ENCODE peak calls at places on chromosomes 12 and 14, in nine cellular contexts. L is hepatocyte; N is CD8-positive, alpha-beta T cell; V is uterus; R is gastrocnemius medialis; K is right lobe of liver; W is cardiac muscle cell; H is aorta; C is ovary. G is an unnamed sample.

GRCh38 chr14:76876076-76876475 is 49.9 kb downstream of the LRRC74A start:
- DNase-seq in L (peak), N (peak), V (peak), R (peak), K (no peak), W (peak), H (peak), C (peak), G (no peak)

GRCh38 chr12:104886418-104887401 is 71.4 kb downstream of the SLC41A2 start:
- DNase-seq in L (peak), N (no peak), V (no peak), R (no peak), K (no peak), W (peak), H (no peak), C (no peak), G (no peak)

GRCh38 chr12:62214847-62215246 is 45.4 kb upstream of the USP15 start:
- DNase-seq in L (no peak), N (no peak), V (no peak), R (no peak), K (no peak), W (peak), H (no peak), C (no peak), G (no peak)

GRCh38 chr12:122834229-122834920 is 882 bp upstream of the HIP1R start:
- DNase-seq in L (peak), N (no peak), V (no peak), R (no peak), K (no peak), W (peak), H (peak), C (no peak), G (peak)

GRCh38 chr14:81565441-81566290 is 32.0 kb upstream of the SEL1L start:
- DNase-seq in L (peak), N (no peak), V (no peak), R (no peak), K (no peak), W (peak), H (no peak), C (no peak), G (no peak)

GRCh38 chr12:100741084-100741711 is 53.4 kb upstream of the ANO4 start:
- DNase-seq in L (peak), N (no peak), V (no peak), R (no peak), K (no peak), W (peak), H (no peak), C (no peak), G (no peak)

GRCh38 chr14:54622189-54622958 is 55.4 kb downstream of the SAMD4A start:
- DNase-seq in L (no peak), N (no peak), V (no peak), R (no peak), K (no peak), W (peak), H (no peak), C (no peak), G (no peak)

GRCh38 chr14:65239143-65239672 is 136.9 kb upstream of the MAX start:
- DNase-seq in L (peak), N (no peak), V (no peak), R (no peak), K (no peak), W (peak), H (no peak), C (no peak), G (no peak)

GRCh38 chr14:104368751-104369100 is 210.8 kb upstream of the C14orf180 start:
- DNase-seq in L (no peak), N (no peak), V (no peak), R (no peak), K (no peak), W (no peak), H (peak), C (no peak), G (peak)

GRCh38 chr14:24110060-24110459 is 4.5 kb upstream of the DCAF11 start:
- DNase-seq in L (no peak), N (no peak), V (no peak), R (no peak), K (no peak), W (no peak), H (no peak), C (no peak), G (peak)

GRCh38 chr12:85603556-85603955 is 232.7 kb downstream of the RASSF9 start:
- DNase-seq in L (no peak), N (no peak), V (no peak), R (no peak), K (no peak), W (no peak), H (no peak), C (no peak), G (no peak)

GRCh38 chr12:97575792-97576191 is 113.2 kb downstream of the RMST start:
- DNase-seq in L (peak), N (no peak), V (no peak), R (no peak), K (no peak), W (no peak), H (no peak), C (no peak), G (no peak)

GRCh38 chr14:99780690-99781089 is 12.5 kb upstream of the EML1 start:
- DNase-seq in L (no peak), N (no peak), V (no peak), R (no peak), K (no peak), W (no peak), H (no peak), C (no peak), G (no peak)

GRCh38 chr12:47991592-47991991 is 12.7 kb downstream of the COL2A1 start:
- DNase-seq in L (no peak), N (no peak), V (no peak), R (no peak), K (no peak), W (no peak), H (peak), C (no peak), G (no peak)

GRCh38 chr12:76247026-76247688 is 101.1 kb downstream of the BBS10 start:
- DNase-seq in L (no peak), N (no peak), V (no peak), R (peak), K (no peak), W (peak), H (no peak), C (no peak), G (no peak)

GRCh38 chr14:28756896-28757570 is 9.6 kb upstream of the FOXG1 start:
- DNase-seq in L (peak), N (no peak), V (no peak), R (no peak), K (no peak), W (peak), H (no peak), C (no peak), G (no peak)

GRCh38 chr14:28303248-28303647 is 463.3 kb upstream of the FOXG1 start:
- DNase-seq in L (no peak), N (no peak), V (no peak), R (no peak), K (no peak), W (no peak), H (no peak), C (no peak), G (no peak)

GRCh38 chr12:121279507-121279915 is 17.0 kb downstream of the CAMKK2 start:
- DNase-seq in L (no peak), N (no peak), V (peak), R (no peak), K (no peak), W (peak), H (no peak), C (peak), G (no peak)

GRCh38 chr14:69953266-69953905 is 74.2 kb downstream of the SMOC1 start:
- DNase-seq in L (no peak), N (no peak), V (no peak), R (peak), K (no peak), W (no peak), H (no peak), C (no peak), G (no peak)

GRCh38 chr12:125187148-125187733 is 122.0 kb downstream of the AACS start:
- DNase-seq in L (no peak), N (no peak), V (no peak), R (no peak), K (no peak), W (no peak), H (no peak), C (no peak), G (no peak)

GRCh38 chr12:67382206-67382871 is 113.2 kb downstream of the CAND1 start:
- DNase-seq in L (no peak), N (no peak), V (no peak), R (no peak), K (no peak), W (peak), H (no peak), C (no peak), G (no peak)

GRCh38 chr12:75767957-75768356 is 256.5 kb upstream of the KRR1 start:
- DNase-seq in L (no peak), N (no peak), V (no peak), R (no peak), K (no peak), W (no peak), H (no peak), C (no peak), G (no peak)

GRCh38 chr12:85005615-85006014 is 30.5 kb downstream of the TSPAN19 start:
- DNase-seq in L (no peak), N (no peak), V (no peak), R (no peak), K (no peak), W (no peak), H (no peak), C (no peak), G (no peak)

GRCh38 chr14:104361921-104362681 is 217.5 kb upstream of the C14orf180 start:
- DNase-seq in L (no peak), N (no peak), V (no peak), R (no peak), K (no peak), W (no peak), H (peak), C (peak), G (peak)

GRCh38 chr14:91573894-91574837 is 64.1 kb upstream of the PPP4R3A start:
- DNase-seq in L (peak), N (peak), V (peak), R (no peak), K (peak), W (peak), H (peak), C (no peak), G (peak)

GRCh38 chr12:120119395-120119973 is 2.9 kb upstream of the RAB35 start:
- DNase-seq in L (no peak), N (no peak), V (no peak), R (no peak), K (no peak), W (no peak), H (no peak), C (no peak), G (no peak)

GRCh38 chr12:122880668-122881067 is 15.3 kb downstream of the VPS37B start:
- DNase-seq in L (no peak), N (no peak), V (no peak), R (no peak), K (no peak), W (peak), H (peak), C (no peak), G (no peak)

GRCh38 chr14:101719708-101720107 is 41.8 kb upstream of the PPP2R5C start:
- DNase-seq in L (no peak), N (no peak), V (no peak), R (no peak), K (no peak), W (no peak), H (no peak), C (no peak), G (no peak)

GRCh38 chr12:119153477-119154434 is 25.0 kb upstream of the HSPB8 start:
- DNase-seq in L (peak), N (no peak), V (peak), R (peak), K (no peak), W (peak), H (peak), C (peak), G (peak)

GRCh38 chr14:97539389-97539786 is 742.2 kb downstream of the VRK1 start:
- DNase-seq in L (peak), N (no peak), V (no peak), R (no peak), K (no peak), W (no peak), H (no peak), C (no peak), G (no peak)

GRCh38 chr14:101071493-101071891 is 168.0 kb upstream of the RTL1 start:
- DNase-seq in L (peak), N (no peak), V (peak), R (no peak), K (no peak), W (no peak), H (peak), C (no peak), G (no peak)

GRCh38 chr14:100688598-100689499 is 37.8 kb upstream of the DLK1 start:
- DNase-seq in L (no peak), N (no peak), V (no peak), R (no peak), K (no peak), W (peak), H (no peak), C (no peak), G (no peak)

GRCh38 chr12:67650528-67651379 is 2.2 kb downstream of the DYRK2 start:
- DNase-seq in L (no peak), N (no peak), V (no peak), R (no peak), K (no peak), W (no peak), H (no peak), C (peak), G (no peak)

GRCh38 chr14:104975481-104976197 is 2.5 kb downstream of the AHNAK2 start:
- DNase-seq in L (peak), N (no peak), V (no peak), R (no peak), K (no peak), W (no peak), H (peak), C (no peak), G (peak)

GRCh38 chr12:127928615-127929014 is 338.4 kb upstream of the TMEM132C start:
- DNase-seq in L (no peak), N (no peak), V (no peak), R (no peak), K (no peak), W (no peak), H (no peak), C (no peak), G (no peak)

GRCh38 chr14:59407246-59407615 is 57.9 kb downstream of the GPR135 start:
- DNase-seq in L (peak), N (no peak), V (peak), R (no peak), K (no peak), W (peak), H (no peak), C (no peak), G (no peak)

GRCh38 chr12:100576311-100577036 is 3.0 kb downstream of the GAS2L3 start:
- DNase-seq in L (peak), N (no peak), V (no peak), R (no peak), K (no peak), W (peak), H (no peak), C (no peak), G (no peak)

GRCh38 chr14:105581551-105582341 is 55.4 kb downstream of the TMEM121 start:
- DNase-seq in L (no peak), N (no peak), V (no peak), R (no peak), K (peak), W (no peak), H (peak), C (peak), G (no peak)

GRCh38 chr12:94059394-94060368 is 88.7 kb upstream of the PLXNC1 start:
- DNase-seq in L (no peak), N (no peak), V (no peak), R (no peak), K (no peak), W (no peak), H (no peak), C (no peak), G (no peak)

GRCh38 chr12:661720-662486 is 1.3 kb downstream of the NINJ2 start:
- DNase-seq in L (no peak), N (no peak), V (peak), R (no peak), K (no peak), W (no peak), H (no peak), C (no peak), G (no peak)

GRCh38 chr12:662541-663292 is 528 bp downstream of the NINJ2 start:
- DNase-seq in L (no peak), N (no peak), V (no peak), R (no peak), K (no peak), W (peak), H (no peak), C (no peak), G (no peak)

GRCh38 chr12:664075-664778 is 982 bp upstream of the NINJ2 start:
- DNase-seq in L (no peak), N (no peak), V (no peak), R (no peak), K (no peak), W (no peak), H (no peak), C (no peak), G (no peak)

GRCh38 chr12:664779-665092 is 1.5 kb upstream of the NINJ2 start:
- DNase-seq in L (no peak), N (no peak), V (no peak), R (no peak), K (no peak), W (no peak), H (no peak), C (no peak), G (no peak)

GRCh38 chr12:663293-663871 is at the start of gene NINJ2:
- DNase-seq in L (no peak), N (no peak), V (no peak), R (no peak), K (no peak), W (peak), H (no peak), C (no peak), G (no peak)
- H3K4me3 ChIP-seq in L (no peak), N (no peak), V (peak), R (peak), K (no peak), W (no peak), H (peak), C (peak), G (peak)

GRCh38 chr12:12616512-12617275 is 5.0 kb downstream of the CREBL2 start:
- DNase-seq in L (no peak), N (no peak), V (no peak), R (no peak), K (no peak), W (no peak), H (no peak), C (no peak), G (no peak)
- H3K27ac ChIP-seq in L (no peak), N (no peak), V (no peak), R (no peak), K (no peak), W (peak), H (no peak), C (no peak), G (no peak)

DNA sequence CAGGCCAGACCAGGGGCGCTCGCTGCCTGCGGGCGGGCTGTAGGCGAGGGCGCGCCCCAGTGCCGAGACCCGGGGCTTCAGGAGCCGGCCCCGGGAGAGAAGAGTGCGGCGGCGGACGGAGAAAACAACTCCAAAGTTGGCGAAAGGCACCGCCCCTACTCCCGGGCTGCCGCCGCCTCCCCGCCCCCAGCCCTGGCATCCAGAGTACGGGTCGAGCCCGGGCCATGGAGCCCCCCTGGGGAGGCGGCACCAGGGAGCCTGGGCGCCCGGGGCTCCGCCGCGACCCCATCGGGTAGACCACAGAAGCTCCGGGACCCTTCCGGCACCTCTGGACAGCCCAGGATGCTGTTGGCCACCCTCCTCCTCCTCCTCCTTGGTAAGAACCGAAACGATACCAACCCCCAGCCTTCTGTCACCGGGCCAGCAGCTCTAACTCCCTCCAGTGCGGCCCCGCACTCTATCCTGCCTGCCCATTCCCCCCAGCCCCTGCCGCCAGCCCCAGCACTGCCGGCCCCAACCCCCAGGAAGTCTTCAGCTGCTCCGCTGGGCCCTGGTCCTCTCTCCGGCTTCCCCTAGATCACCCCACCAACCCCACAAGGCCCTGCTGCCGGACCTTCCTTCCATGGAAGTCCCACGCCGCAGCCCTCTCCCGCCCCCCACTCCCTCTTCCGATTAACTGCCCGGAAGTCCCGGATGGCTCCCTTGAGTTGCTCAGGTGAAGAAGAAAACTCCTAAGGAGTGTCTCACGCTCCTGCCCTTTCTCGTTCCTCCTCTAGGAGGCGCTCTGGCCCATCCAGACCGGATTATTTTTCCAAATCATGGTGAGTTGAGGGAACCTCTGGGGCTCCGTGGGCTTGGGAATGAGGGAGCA is 657 bp downstream of the LRP10 start:
- DNase-seq in L (peak), N (peak), V (peak), R (peak), K (peak), W (peak), H (peak), C (peak), G (peak)
- H3K4me3 ChIP-seq in L (peak), N (peak), V (peak), R (peak), K (peak), W (peak), H (peak), C (peak), G (peak)

DNA sequence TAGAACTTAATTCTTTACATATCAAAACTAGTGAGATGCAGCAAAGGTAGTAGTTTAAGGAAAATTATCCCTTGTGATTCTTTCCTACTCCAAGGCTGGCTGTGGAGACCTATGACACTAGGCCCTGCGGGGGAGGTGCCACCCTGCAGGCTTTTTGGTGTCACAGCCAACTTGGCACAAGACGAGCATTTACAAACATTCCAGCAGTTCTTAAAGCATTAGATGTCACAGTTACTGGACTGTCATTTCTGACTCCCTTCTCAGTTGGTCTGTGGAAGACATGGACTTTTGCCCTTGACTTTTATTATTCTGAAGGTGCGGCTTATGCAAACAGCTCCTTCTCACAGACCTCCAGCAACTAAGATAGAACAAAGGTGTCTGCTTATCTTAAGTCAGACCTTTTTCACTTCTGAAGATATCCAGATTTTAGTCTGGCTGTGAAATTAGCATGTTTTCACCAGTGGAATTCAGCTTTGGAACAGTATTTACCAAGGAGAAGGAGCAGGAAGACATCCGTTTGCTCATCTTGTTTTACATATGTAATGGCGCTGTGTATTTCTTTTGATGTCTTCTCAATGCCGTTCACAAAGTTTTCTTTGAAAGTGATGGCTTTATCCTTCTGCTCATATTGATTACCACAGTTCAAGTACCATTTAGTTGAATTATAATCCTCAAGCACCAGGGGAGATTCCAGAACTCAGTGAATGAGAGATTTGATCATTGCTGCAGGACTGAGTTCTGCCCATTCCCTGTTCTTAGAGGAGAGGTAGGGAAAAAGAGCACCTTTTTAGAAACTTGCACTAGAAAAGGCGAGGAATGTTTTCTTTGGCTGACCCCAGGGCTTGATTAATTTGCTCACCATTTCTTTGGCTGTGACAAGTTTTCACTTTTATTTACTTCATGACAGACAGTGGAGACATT is 17.9 kb downstream of the SRGAP1 start:
- DNase-seq in L (peak), N (no peak), V (no peak), R (no peak), K (peak), W (no peak), H (no peak), C (no peak), G (no peak)
- H3K27ac ChIP-seq in L (peak), N (no peak), V (no peak), R (no peak), K (peak), W (no peak), H (no peak), C (no peak), G (no peak)

GRCh38 chr14:73717998-73718741 is 4.0 kb upstream of the PNMA1 start:
- DNase-seq in L (no peak), N (no peak), V (peak), R (no peak), K (no peak), W (no peak), H (peak), C (peak), G (no peak)

GRCh38 chr14:73717247-73717646 is 3.1 kb upstream of the PNMA1 start:
- DNase-seq in L (peak), N (no peak), V (peak), R (no peak), K (no peak), W (no peak), H (no peak), C (peak), G (no peak)

GRCh38 chr14:73719361-73719760 is 5.2 kb upstream of the PNMA1 start:
- DNase-seq in L (no peak), N (no peak), V (no peak), R (no peak), K (no peak), W (no peak), H (no peak), C (no peak), G (no peak)

GRCh38 chr14:73719791-73720190 is 5.6 kb upstream of the PNMA1 start:
- DNase-seq in L (no peak), N (no peak), V (no peak), R (no peak), K (peak), W (no peak), H (no peak), C (peak), G (no peak)

GRCh38 chr14:73718742-73719251 is 4.6 kb upstream of the PNMA1 start:
- DNase-seq in L (no peak), N (no peak), V (peak), R (no peak), K (no peak), W (no peak), H (peak), C (peak), G (no peak)
- H3K4me3 ChIP-seq in L (no peak), N (no peak), V (no peak), R (no peak), K (no peak), W (no peak), H (no peak), C (peak), G (no peak)

G was measured in lower lobe of right lung.